ENCODE peak calls at places on chromosomes 4 and X, in eight cellular contexts. D is lung; P is mucosa of descending colon; N is foreskin keratinocyte; U is activated CD4-positive, alpha-beta T cell treated with anti-CD3 and anti-CD28 coated beads, Interleukin-2, amount 50 U/mL, for 4 hours; Q is tibial artery; H is transverse colon; K is NCI-H1417 treated with DMSO at 0.1 percent for 48 hours. A is an unnamed sample.

GRCh38 chr4:793941-794621 is 31.8 kb downstream of the CPLX1 start:
- DNase-seq in D (no peak), P (no peak), N (no peak), U (no peak), Q (no peak), H (no peak), K (no peak), A (no peak)

GRCh38 chr4:111027526-111027925 is 404.6 kb upstream of the PITX2 start:
- DNase-seq in D (no peak), P (no peak), N (no peak), U (no peak), Q (no peak), H (no peak), K (no peak), A (no peak)

GRCh38 chr4:83890816-83891215 is 354.9 kb downstream of the GPAT3 start:
- DNase-seq in D (no peak), P (no peak), N (peak), U (no peak), Q (no peak), H (no peak), K (no peak), A (no peak)

GRCh38 chr4:185958094-185958493 is 110.9 kb upstream of the TLR3 start:
- DNase-seq in D (no peak), P (no peak), N (no peak), U (no peak), Q (no peak), H (no peak), K (peak), A (no peak)

GRCh38 chrX:122219735-122220134 is 964.3 kb upstream of the GRIA3 start:
- DNase-seq in D (no peak), P (no peak), N (peak), U (no peak), Q (no peak), H (no peak), K (no peak), A (no peak)

GRCh38 chr4:142354041-142354440 is 492.1 kb downstream of the INPP4B start:
- DNase-seq in D (no peak), P (no peak), N (no peak), U (no peak), Q (no peak), H (no peak), K (no peak), A (no peak)

GRCh38 chr4:90081432-90082195 is 45.6 kb upstream of the CCSER1 start:
- DNase-seq in D (no peak), P (no peak), N (no peak), U (no peak), Q (no peak), H (no peak), K (no peak), A (no peak)

GRCh38 chr4:94068712-94069111 is 139.0 kb upstream of the SMARCAD1 start:
- DNase-seq in D (no peak), P (no peak), N (no peak), U (no peak), Q (no peak), H (no peak), K (no peak), A (no peak)

GRCh38 chr4:145736241-145736831 is 56.4 kb downstream of the C4orf51 start:
- DNase-seq in D (peak), P (peak), N (peak), U (no peak), Q (peak), H (peak), K (no peak), A (no peak)

GRCh38 chrX:20118065-20118824 is 1.5 kb upstream of the MAP7D2 start:
- DNase-seq in D (no peak), P (no peak), N (peak), U (no peak), Q (no peak), H (peak), K (no peak), A (no peak)

GRCh38 chr4:161992317-161992716 is 171.5 kb downstream of the FSTL5 start:
- DNase-seq in D (no peak), P (no peak), N (no peak), U (no peak), Q (no peak), H (no peak), K (no peak), A (no peak)

GRCh38 chr4:140427919-140428471 is 547 bp upstream of the CLGN start:
- DNase-seq in D (no peak), P (no peak), N (no peak), U (no peak), Q (no peak), H (no peak), K (no peak), A (no peak)

GRCh38 chrX:154804957-154805695 is at the start of gene MPP1:
- DNase-seq in D (peak), P (peak), N (peak), U (peak), Q (peak), H (peak), K (no peak), A (peak)

GRCh38 chrX:9611436-9612145 is 146.7 kb downstream of the TBL1X start:
- DNase-seq in D (no peak), P (no peak), N (no peak), U (no peak), Q (no peak), H (no peak), K (no peak), A (no peak)

GRCh38 chr4:10048931-10049655 is 27.8 kb upstream of the SLC2A9 start:
- DNase-seq in D (no peak), P (no peak), N (peak), U (no peak), Q (no peak), H (no peak), K (no peak), A (no peak)

GRCh38 chrX:132153166-132153565 is 25.3 kb upstream of the FRMD7 start:
- DNase-seq in D (no peak), P (no peak), N (no peak), U (no peak), Q (no peak), H (no peak), K (no peak), A (no peak)

GRCh38 chr4:79232555-79232954 is 93.3 kb downstream of the NAA11 start:
- DNase-seq in D (no peak), P (no peak), N (peak), U (no peak), Q (no peak), H (no peak), K (no peak), A (no peak)

GRCh38 chrX:100995469-100995868 is 26.0 kb downstream of the ARL13A start:
- DNase-seq in D (no peak), P (no peak), N (peak), U (peak), Q (no peak), H (no peak), K (no peak), A (no peak)

GRCh38 chr4:88919056-88919455 is 137.9 kb downstream of the FAM13A start:
- DNase-seq in D (no peak), P (no peak), N (peak), U (no peak), Q (no peak), H (no peak), K (no peak), A (no peak)

GRCh38 chr4:174071591-174071990 is 211.9 kb downstream of the FBXO8 start:
- DNase-seq in D (no peak), P (no peak), N (no peak), U (no peak), Q (no peak), H (no peak), K (no peak), A (no peak)

GRCh38 chr4:113978561-113979156 is 788 bp downstream of the ARSJ start:
- DNase-seq in D (no peak), P (peak), N (peak), U (no peak), Q (no peak), H (no peak), K (no peak), A (no peak)

GRCh38 chr4:106136777-106137331 is 179.2 kb downstream of the TBCK start:
- DNase-seq in D (no peak), P (no peak), N (no peak), U (no peak), Q (no peak), H (no peak), K (no peak), A (no peak)

GRCh38 chr4:95510877-95511276 is 37.9 kb downstream of the UNC5C start:
- DNase-seq in D (no peak), P (no peak), N (peak), U (no peak), Q (no peak), H (no peak), K (no peak), A (no peak)

GRCh38 chr4:137393043-137393442 is 139.3 kb downstream of the PCDH18 start:
- DNase-seq in D (no peak), P (no peak), N (no peak), U (no peak), Q (no peak), H (no peak), K (peak), A (no peak)

GRCh38 chrX:8364369-8365141 is 100.1 kb upstream of the VCX3B start:
- DNase-seq in D (no peak), P (no peak), N (no peak), U (no peak), Q (no peak), H (no peak), K (no peak), A (no peak)

GRCh38 chr4:147860960-147861359 is 129.1 kb downstream of the ARHGAP10 start:
- DNase-seq in D (no peak), P (no peak), N (no peak), U (no peak), Q (peak), H (no peak), K (no peak), A (no peak)

GRCh38 chrX:43121637-43122036 is 343.7 kb upstream of the PPP1R2C start:
- DNase-seq in D (no peak), P (no peak), N (peak), U (no peak), Q (no peak), H (no peak), K (no peak), A (no peak)

GRCh38 chr4:145623831-145624230 is 4.6 kb downstream of the MMAA start:
- DNase-seq in D (no peak), P (no peak), N (peak), U (no peak), Q (no peak), H (no peak), K (no peak), A (no peak)